ENCODE peak calls at places on chromosomes 1 and 21, in seven cellular contexts. One of them, this sample, is unnamed.

GRCh38 chr1:13667696-13668095 is 32.3 kb upstream of the PRDM2 start:
- DNase-seq in HepG2: no peak
- DNase-seq in HCT116: no peak
- DNase-seq in K562: no peak
- DNase-seq in SK-N-SH: no peak
- DNase-seq in H1: no peak
- DNase-seq in GM12878: peak; percentile 33
- DNase-seq in this sample: no peak

GRCh38 chr1:22124592-22125229 is 18.2 kb downstream of the WNT4 start:
- DNase-seq in SK-N-SH: no peak
- DNase-seq in HepG2: no peak
- DNase-seq in HCT116: no peak
- DNase-seq in H1: no peak
- DNase-seq in K562: no peak
- DNase-seq in GM12878: no peak
- DNase-seq in this sample: no peak

GRCh38 chr1:119603695-119604094 is 44.4 kb downstream of the ZNF697 start:
- DNase-seq in K562: no peak
- DNase-seq in H1: no peak
- DNase-seq in HCT116: no peak
- DNase-seq in GM12878: no peak
- DNase-seq in SK-N-SH: no peak
- DNase-seq in HepG2: no peak
- DNase-seq in this sample: no peak

GRCh38 chr1:116164056-116164889 is 53.1 kb downstream of the MAB21L3 start:
- DNase-seq in K562: no peak
- DNase-seq in GM12878: no peak
- DNase-seq in SK-N-SH: peak; percentile 55
- DNase-seq in HCT116: no peak
- DNase-seq in H1: no peak
- DNase-seq in HepG2: no peak
- DNase-seq in this sample: no peak

GRCh38 chr1:230143534-230143933 is 76.5 kb downstream of the GALNT2 start:
- DNase-seq in HCT116: no peak
- DNase-seq in K562: peak; percentile 90
- DNase-seq in H1: no peak
- DNase-seq in HepG2: no peak
- DNase-seq in GM12878: no peak
- DNase-seq in SK-N-SH: peak; percentile 82
- DNase-seq in this sample: no peak

GRCh38 chr1:27992271-27992670 is 32.5 kb downstream of the XKR8 start:
- DNase-seq in H1: no peak
- DNase-seq in HepG2: no peak
- DNase-seq in HCT116: no peak
- DNase-seq in GM12878: no peak
- DNase-seq in SK-N-SH: no peak
- DNase-seq in K562: no peak
- DNase-seq in this sample: no peak

GRCh38 chr1:43570307-43570706 is 39.6 kb downstream of the PTPRF start:
- DNase-seq in SK-N-SH: peak; percentile 50
- DNase-seq in H1: no peak
- DNase-seq in GM12878: no peak
- DNase-seq in K562: no peak
- DNase-seq in HCT116: no peak
- DNase-seq in HepG2: no peak
- DNase-seq in this sample: no peak

GRCh38 chr1:54709547-54710292 is 5.9 kb upstream of the TTC4 start:
- DNase-seq in GM12878: no peak
- DNase-seq in HepG2: no peak
- DNase-seq in HCT116: no peak
- DNase-seq in K562: no peak
- DNase-seq in SK-N-SH: no peak
- DNase-seq in H1: no peak
- DNase-seq in this sample: no peak

GRCh38 chr1:176795929-176796328 is 333.0 kb downstream of the PAPPA2 start:
- DNase-seq in SK-N-SH: no peak
- DNase-seq in HepG2: no peak
- DNase-seq in H1: no peak
- DNase-seq in GM12878: no peak
- DNase-seq in K562: peak; percentile 5
- DNase-seq in HCT116: no peak
- DNase-seq in this sample: no peak

GRCh38 chr1:165355977-165356811 is at the start of gene LMX1A:
- DNase-seq in K562: no peak
- DNase-seq in H1: peak; percentile 71
- DNase-seq in GM12878: no peak
- DNase-seq in HCT116: no peak
- DNase-seq in SK-N-SH: no peak
- DNase-seq in HepG2: no peak
- DNase-seq in this sample: no peak

GRCh38 chr21:35329940-35330670 is 281.0 kb upstream of the RUNX1 start:
- DNase-seq in HepG2: no peak
- DNase-seq in K562: no peak
- DNase-seq in H1: no peak
- DNase-seq in HCT116: no peak
- DNase-seq in GM12878: no peak
- DNase-seq in SK-N-SH: no peak
- DNase-seq in this sample: no peak

GRCh38 chr1:966135-966602 is at the start of gene PLEKHN1:
- DNase-seq in SK-N-SH: no peak
- DNase-seq in GM12878: no peak
- DNase-seq in HCT116: no peak
- DNase-seq in K562: peak; percentile 63
- DNase-seq in H1: peak; percentile 79
- DNase-seq in HepG2: peak; percentile 30
- DNase-seq in this sample: peak; percentile 75

GRCh38 chr1:241658081-241658793 is 6.2 kb downstream of the WDR64 start:
- DNase-seq in K562: no peak
- DNase-seq in H1: no peak
- DNase-seq in HepG2: no peak
- DNase-seq in SK-N-SH: no peak
- DNase-seq in GM12878: no peak
- DNase-seq in HCT116: no peak
- DNase-seq in this sample: no peak

GRCh38 chr1:244080343-244080929 is 29.4 kb downstream of the ZBTB18 start:
- DNase-seq in HCT116: no peak
- DNase-seq in K562: no peak
- DNase-seq in GM12878: no peak
- DNase-seq in SK-N-SH: no peak
- DNase-seq in HepG2: no peak
- DNase-seq in H1: peak; percentile 29
- DNase-seq in this sample: no peak

GRCh38 chr1:8155528-8156186 is 129.5 kb upstream of the ERRFI1 start:
- DNase-seq in HepG2: peak; percentile 91
- DNase-seq in HCT116: no peak
- DNase-seq in H1: no peak
- DNase-seq in SK-N-SH: no peak
- DNase-seq in K562: no peak
- DNase-seq in GM12878: no peak
- DNase-seq in this sample: no peak

GRCh38 chr1:156407344-156407743 is 38.3 kb downstream of the RHBG start:
- DNase-seq in GM12878: no peak
- DNase-seq in K562: no peak
- DNase-seq in HCT116: no peak
- DNase-seq in H1: no peak
- DNase-seq in HepG2: no peak
- DNase-seq in SK-N-SH: peak; percentile 59
- DNase-seq in this sample: no peak

GRCh38 chr1:2350911-2351655 is 40.3 kb downstream of the MORN1 start:
- DNase-seq in H1: no peak
- DNase-seq in HCT116: no peak
- DNase-seq in HepG2: no peak
- DNase-seq in SK-N-SH: no peak
- DNase-seq in K562: no peak
- DNase-seq in GM12878: no peak
- DNase-seq in this sample: no peak

GRCh38 chr1:198196630-198197029 is 39.8 kb downstream of the NEK7 start:
- DNase-seq in K562: no peak
- DNase-seq in HepG2: no peak
- DNase-seq in HCT116: no peak
- DNase-seq in SK-N-SH: no peak
- DNase-seq in GM12878: no peak
- DNase-seq in H1: no peak
- DNase-seq in this sample: no peak

GRCh38 chr1:54379481-54380284 is 26.5 kb downstream of the SSBP3 start:
- DNase-seq in HepG2: no peak
- DNase-seq in H1: no peak
- DNase-seq in GM12878: no peak
- DNase-seq in HCT116: no peak
- DNase-seq in K562: no peak
- DNase-seq in SK-N-SH: peak; percentile 68
- DNase-seq in this sample: no peak

GRCh38 chr1:3789421-3790300 is 6.6 kb downstream of the LRRC47 start:
- DNase-seq in H1: no peak
- DNase-seq in SK-N-SH: no peak
- DNase-seq in HepG2: no peak
- DNase-seq in HCT116: no peak
- DNase-seq in GM12878: no peak
- DNase-seq in K562: no peak
- DNase-seq in this sample: no peak

GRCh38 chr1:243474384-243474851 is 218.6 kb downstream of the SDCCAG8 start:
- DNase-seq in GM12878: no peak
- DNase-seq in H1: peak; percentile 80
- DNase-seq in HCT116: no peak
- DNase-seq in HepG2: no peak
- DNase-seq in K562: no peak
- DNase-seq in SK-N-SH: no peak
- DNase-seq in this sample: no peak

GRCh38 chr1:233972951-233973635 is 68.6 kb downstream of the SLC35F3 start:
- DNase-seq in SK-N-SH: peak; percentile 36
- DNase-seq in H1: no peak
- DNase-seq in K562: peak; percentile 84
- DNase-seq in HCT116: peak; percentile 52
- DNase-seq in GM12878: no peak
- DNase-seq in HepG2: no peak
- DNase-seq in this sample: no peak

GRCh38 chr1:205582471-205583291 is 49.1 kb downstream of the ELK4 start:
- DNase-seq in K562: no peak
- DNase-seq in HCT116: no peak
- DNase-seq in HepG2: no peak
- DNase-seq in H1: no peak
- DNase-seq in GM12878: no peak
- DNase-seq in SK-N-SH: peak; percentile 78
- DNase-seq in this sample: no peak

GRCh38 chr1:245131026-245131393 is 23.8 kb upstream of the KIF26B start:
- DNase-seq in HCT116: no peak
- DNase-seq in HepG2: no peak
- DNase-seq in H1: no peak
- DNase-seq in GM12878: no peak
- DNase-seq in SK-N-SH: no peak
- DNase-seq in K562: no peak
- DNase-seq in this sample: no peak

GRCh38 chr1:182611787-182612186 is 7.6 kb upstream of the RGS16 start:
- DNase-seq in HCT116: no peak
- DNase-seq in GM12878: no peak
- DNase-seq in K562: no peak
- DNase-seq in HepG2: no peak
- DNase-seq in SK-N-SH: no peak
- DNase-seq in H1: no peak
- DNase-seq in this sample: no peak

GRCh38 chr1:199029855-199030254 is 391.0 kb downstream of the PTPRC start:
- DNase-seq in GM12878: no peak
- DNase-seq in HCT116: no peak
- DNase-seq in H1: no peak
- DNase-seq in HepG2: no peak
- DNase-seq in SK-N-SH: no peak
- DNase-seq in K562: no peak
- DNase-seq in this sample: no peak

GRCh38 chr1:11797525-11798216 is 8.1 kb downstream of the MTHFR start:
- DNase-seq in GM12878: no peak
- DNase-seq in SK-N-SH: no peak
- DNase-seq in HCT116: no peak
- DNase-seq in H1: no peak
- DNase-seq in K562: peak; percentile 98
- DNase-seq in HepG2: no peak
- DNase-seq in this sample: no peak

GRCh38 chr1:32605711-32606424 is 44.5 kb downstream of the ZBTB8OS start:
- DNase-seq in K562: no peak
- DNase-seq in HepG2: no peak
- DNase-seq in GM12878: no peak
- DNase-seq in SK-N-SH: no peak
- DNase-seq in HCT116: no peak
- DNase-seq in H1: no peak
- DNase-seq in this sample: no peak

GRCh38 chr21:28991861-28992525 is 684 bp downstream of the LTN1 start:
- DNase-seq in HCT116: no peak
- DNase-seq in SK-N-SH: no peak
- DNase-seq in HepG2: peak; percentile 16
- DNase-seq in H1: no peak
- DNase-seq in K562: peak; percentile 65
- DNase-seq in GM12878: no peak
- DNase-seq in this sample: no peak

DNA sequence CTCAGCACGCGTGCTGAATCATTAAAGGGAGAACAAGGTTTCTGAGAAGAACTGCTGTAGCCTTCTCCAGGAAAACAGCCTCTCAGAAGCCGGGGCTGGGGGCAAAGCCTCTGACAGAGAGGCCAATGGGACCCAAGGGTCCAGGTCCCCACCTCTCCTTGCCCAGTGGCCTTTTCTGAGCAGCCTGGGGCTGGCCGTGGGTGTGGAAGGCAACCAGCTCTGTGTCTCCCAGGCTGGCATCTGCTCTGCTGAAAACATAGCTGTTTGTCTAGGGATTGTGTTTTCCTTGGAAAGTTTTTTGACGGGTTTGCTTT is 261.2 kb downstream of the NPHP4 start:
- DNase-seq in HepG2: no peak
- DNase-seq in HCT116: no peak
- DNase-seq in GM12878: no peak
- DNase-seq in K562: no peak
- DNase-seq in H1: no peak
- DNase-seq in SK-N-SH: no peak
- DNase-seq in this sample: no peak
- TF ChIP-seq JUND in HepG2: no peak
- TF ChIP-seq JUND in HCT116: no peak
- TF ChIP-seq JUND in GM12878: no peak
- TF ChIP-seq JUND in K562: no peak
- TF ChIP-seq JUND in H1: no peak
- TF ChIP-seq JUND in SK-N-SH: no peak
- TF ChIP-seq JUND in this sample: no peak

GRCh38 chr1:113659010-113659409 is 100.3 kb downstream of the PHTF1 start:
- DNase-seq in H1: no peak
- DNase-seq in GM12878: no peak
- DNase-seq in HepG2: no peak
- DNase-seq in HCT116: no peak
- DNase-seq in SK-N-SH: no peak
- DNase-seq in K562: peak; percentile 72
- DNase-seq in this sample: no peak
- TF ChIP-seq JUND in H1: no peak
- TF ChIP-seq JUND in GM12878: no peak
- TF ChIP-seq JUND in HepG2: no peak
- TF ChIP-seq JUND in HCT116: no peak
- TF ChIP-seq JUND in SK-N-SH: no peak
- TF ChIP-seq JUND in K562: peak; percentile 79
- TF ChIP-seq JUND in this sample: no peak

GRCh38 chr1:17274186-17275170 is 25.6 kb downstream of the PADI3 start:
- DNase-seq in SK-N-SH: peak; percentile 76
- DNase-seq in HepG2: peak; percentile 24
- DNase-seq in K562: peak; percentile 78
- DNase-seq in H1: peak; percentile 94
- DNase-seq in HCT116: peak; percentile 42
- DNase-seq in GM12878: peak; percentile 11
- DNase-seq in this sample: peak; percentile 58
- TF ChIP-seq JUND in SK-N-SH: no peak
- TF ChIP-seq JUND in HepG2: no peak
- TF ChIP-seq JUND in K562: no peak
- TF ChIP-seq JUND in H1: no peak
- TF ChIP-seq JUND in HCT116: no peak
- TF ChIP-seq JUND in GM12878: no peak
- TF ChIP-seq JUND in this sample: no peak

GRCh38 chr1:94022471-94023189 is 98.3 kb downstream of the ABCA4 start:
- DNase-seq in K562: no peak
- DNase-seq in GM12878: no peak
- DNase-seq in HCT116: no peak
- DNase-seq in SK-N-SH: no peak
- DNase-seq in HepG2: peak; percentile 81
- DNase-seq in H1: no peak
- DNase-seq in this sample: peak; percentile 26
- TF ChIP-seq JUND in K562: no peak
- TF ChIP-seq JUND in GM12878: no peak
- TF ChIP-seq JUND in HCT116: no peak
- TF ChIP-seq JUND in SK-N-SH: no peak
- TF ChIP-seq JUND in HepG2: no peak
- TF ChIP-seq JUND in H1: no peak
- TF ChIP-seq JUND in this sample: no peak

This sample was measured in T47D.